ENCODE peak calls at places on chromosomes 4 and X, in six cellular contexts. D is activated naive CD8-positive, alpha-beta T cell treated with anti-CD3 and anti-CD28 coated beads for 36 hours; C is HT1080; I is NCI-H2107; K is HTR-8/SVneo; Q is PC-3. H is an unnamed sample.

GRCh38 chrX:1444896-1445480 is 7.7 kb downstream of the ASMTL start:
- DNase-seq in D (no peak), Q (no peak), I (no peak), C (no peak), K (no peak), H (no peak)

GRCh38 chrX:71378752-71379151 is 12.6 kb downstream of the TAF1 start:
- DNase-seq in Q (no peak), D (no peak), K (no peak), C (no peak), I (no peak), H (no peak)

GRCh38 chr4:174119818-174120217 is 163.6 kb downstream of the FBXO8 start:
- DNase-seq in D (no peak), C (no peak), Q (no peak), I (no peak), K (no peak), H (no peak)

GRCh38 chr4:165765053-165765452 is 108.0 kb upstream of the TLL1 start:
- DNase-seq in I (no peak), C (no peak), Q (peak), K (no peak), D (no peak), H (no peak)

GRCh38 chrX:16528620-16529019 is 121.3 kb upstream of the S100G start:
- DNase-seq in K (no peak), I (no peak), C (no peak), Q (no peak), D (peak), H (no peak)

GRCh38 chr4:8912089-8912455 is 40.4 kb upstream of the HMX1 start:
- DNase-seq in Q (no peak), C (no peak), I (no peak), D (no peak), K (no peak), H (no peak)

GRCh38 chrX:72305286-72306084 is at the start of gene CITED1:
- DNase-seq in D (peak), K (no peak), Q (no peak), C (no peak), I (no peak), H (no peak)

GRCh38 chrX:115560211-115560977 is 580 bp upstream of the PLS3 start:
- DNase-seq in Q (peak), C (peak), I (no peak), D (no peak), K (no peak), H (no peak)

GRCh38 chrX:151006410-151007109 is 23.4 kb downstream of the HMGB3 start:
- DNase-seq in C (no peak), K (no peak), Q (no peak), D (no peak), I (no peak), H (no peak)

GRCh38 chr4:5465529-5465928 is 242.8 kb downstream of the EVC2 start:
- DNase-seq in I (no peak), Q (no peak), D (no peak), K (no peak), C (no peak), H (no peak)

GRCh38 chr4:146637853-146638800 is 566 bp upstream of the POU4F2 start:
- DNase-seq in K (no peak), C (no peak), Q (no peak), D (no peak), I (no peak), H (no peak)

GRCh38 chr4:5747746-5748365 is 36.9 kb downstream of the EVC start:
- DNase-seq in C (no peak), K (no peak), D (no peak), I (no peak), Q (peak), H (no peak)

GRCh38 chrX:72110051-72110926 is 21.4 kb downstream of the RTL5 start:
- DNase-seq in I (no peak), D (no peak), K (no peak), Q (no peak), C (no peak), H (no peak)

GRCh38 chr4:11596989-11597388 is 168.3 kb upstream of the HS3ST1 start:
- DNase-seq in D (no peak), Q (no peak), C (no peak), I (no peak), K (no peak), H (no peak)

GRCh38 chrX:77447339-77448149 is at the start of gene FGF16:
- DNase-seq in Q (no peak), C (no peak), K (no peak), I (no peak), D (peak), H (no peak)

GRCh38 chrX:1322393-1322792 is 14.2 kb upstream of the IL3RA start:
- DNase-seq in C (peak), D (peak), K (no peak), Q (peak), I (no peak), H (no peak)

GRCh38 chrX:96770315-96770714 is 85.7 kb downstream of the DIAPH2 start:
- DNase-seq in I (no peak), C (peak), Q (peak), D (no peak), K (no peak), H (no peak)

GRCh38 chr4:11698846-11699590 is 270.3 kb upstream of the HS3ST1 start:
- DNase-seq in C (peak), D (no peak), Q (peak), K (no peak), I (no peak), H (no peak)